ENCODE peak calls at places on chromosomes 1 and 21, in four cellular contexts. A is right lobe of liver, R is upper lobe of right lung, K is lower lobe of right lung. Z is an unnamed sample.

GRCh38 chr1:228353601-228354371 is 52.8 kb downstream of the TRIM11 start:
- DNase-seq in A (peak; percentile 31), K (no peak), R (no peak), Z (no peak)

GRCh38 chr1:199691540-199691939 is 336.0 kb upstream of the NR5A2 start:
- DNase-seq in R (no peak), A (no peak), K (no peak), Z (no peak)

GRCh38 chr21:29217818-29218252 is 80.9 kb upstream of the BACH1 start:
- DNase-seq in A (no peak), R (no peak), K (no peak), Z (no peak)

GRCh38 chr21:34227386-34227852 is 136.4 kb upstream of the KCNE2 start:
- DNase-seq in R (no peak), K (no peak), A (no peak), Z (no peak)

GRCh38 chr1:11571906-11572616 is 82.2 kb downstream of the FBXO2 start:
- DNase-seq in R (no peak), K (no peak), A (no peak), Z (no peak)

GRCh38 chr1:2097386-2098300 is 47.4 kb downstream of the PRKCZ start:
- DNase-seq in K (no peak), R (no peak), A (no peak), Z (peak; percentile 67)

GRCh38 chr1:240352769-240353168 is 259.2 kb downstream of the GREM2 start:
- DNase-seq in K (no peak), R (no peak), A (no peak), Z (no peak)

GRCh38 chr1:228647523-228648444 is 87.5 kb upstream of the RHOU start:
- DNase-seq in K (peak; percentile 49), A (peak; percentile 66), R (peak; percentile 68), Z (peak; percentile 50)

GRCh38 chr1:24874056-24874455 is 56.0 kb downstream of the RUNX3 start:
- DNase-seq in A (no peak), R (no peak), K (peak; percentile 46), Z (no peak)

GRCh38 chr1:180643693-180644092 is 11.9 kb downstream of the XPR1 start:
- DNase-seq in A (no peak), K (no peak), R (no peak), Z (no peak)

DNA sequence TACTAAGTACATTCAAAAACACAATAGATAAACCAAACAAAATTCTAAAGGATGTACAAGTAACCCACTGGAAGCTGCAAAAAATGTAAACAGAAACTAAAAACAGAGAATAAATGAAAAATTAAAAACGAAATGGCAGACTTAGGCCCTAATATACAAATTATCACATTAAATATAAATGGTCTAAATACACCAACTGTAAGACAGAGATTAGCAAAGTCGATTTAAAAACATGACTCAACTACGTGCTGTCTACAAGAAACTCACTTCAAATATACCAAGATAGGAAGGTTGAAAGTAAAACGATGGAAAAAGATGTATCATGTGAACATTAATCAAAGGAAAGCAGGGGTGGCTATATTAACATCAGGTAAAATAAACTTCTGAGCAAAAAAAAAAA is 23.1 kb downstream of the SLC19A1 start:
- DNase-seq in A (no peak), R (no peak), K (no peak), Z (no peak)
- H3K9me3 ChIP-seq in A (no peaks in the 10 kb centered on the region), R (peaks cover 18% of the 10 kb centered on the region), K (peaks cover 34% of the 10 kb centered on the region), Z (peaks cover 41% of the 10 kb centered on the region)

DNA sequence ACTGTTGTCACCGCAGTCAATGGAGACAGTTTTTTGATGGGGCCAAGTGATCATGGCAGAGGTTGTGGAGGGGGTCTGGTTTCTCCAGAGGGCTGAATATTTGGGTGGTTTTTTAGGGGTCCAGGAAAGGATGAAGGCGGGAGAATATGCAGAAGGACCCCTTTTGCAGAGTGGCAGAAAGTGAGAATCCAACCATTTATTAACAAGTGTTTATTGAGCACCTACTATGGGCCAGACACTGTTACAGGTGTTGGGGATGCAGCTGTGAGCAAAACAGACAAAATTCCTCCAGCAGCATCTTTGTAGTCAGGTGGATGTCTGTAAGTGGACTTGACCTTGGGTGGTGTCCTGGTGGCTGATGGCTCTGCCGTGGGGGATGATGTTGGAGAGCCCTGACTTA is 15.4 kb downstream of the PADI1 start:
- DNase-seq in R (no peak), K (no peak), A (no peak), Z (no peak)
- TF ChIP-seq CTCF in R (no peak), K (no peak), A (no peak), Z (no peak)

GRCh38 chr21:21921410-21922232 is 923.4 kb downstream of the NCAM2 start:
- DNase-seq in K (no peak), R (no peak), A (no peak), Z (no peak)
- H3K9me3 ChIP-seq in K (no peaks in the 10 kb centered on the region), R (no peaks in the 10 kb centered on the region), A (no peaks in the 10 kb centered on the region), Z (no peaks in the 10 kb centered on the region)

GRCh38 chr1:13543927-13544556 is 30.2 kb upstream of the LRRC38 start:
- DNase-seq in R (peak; percentile 66), A (no peak), K (peak; percentile 51), Z (peak; percentile 38)
- TF ChIP-seq CTCF in R (peak; percentile 58), A (peak; percentile 25), K (peak; percentile 53), Z (peak; percentile 40)

DNA sequence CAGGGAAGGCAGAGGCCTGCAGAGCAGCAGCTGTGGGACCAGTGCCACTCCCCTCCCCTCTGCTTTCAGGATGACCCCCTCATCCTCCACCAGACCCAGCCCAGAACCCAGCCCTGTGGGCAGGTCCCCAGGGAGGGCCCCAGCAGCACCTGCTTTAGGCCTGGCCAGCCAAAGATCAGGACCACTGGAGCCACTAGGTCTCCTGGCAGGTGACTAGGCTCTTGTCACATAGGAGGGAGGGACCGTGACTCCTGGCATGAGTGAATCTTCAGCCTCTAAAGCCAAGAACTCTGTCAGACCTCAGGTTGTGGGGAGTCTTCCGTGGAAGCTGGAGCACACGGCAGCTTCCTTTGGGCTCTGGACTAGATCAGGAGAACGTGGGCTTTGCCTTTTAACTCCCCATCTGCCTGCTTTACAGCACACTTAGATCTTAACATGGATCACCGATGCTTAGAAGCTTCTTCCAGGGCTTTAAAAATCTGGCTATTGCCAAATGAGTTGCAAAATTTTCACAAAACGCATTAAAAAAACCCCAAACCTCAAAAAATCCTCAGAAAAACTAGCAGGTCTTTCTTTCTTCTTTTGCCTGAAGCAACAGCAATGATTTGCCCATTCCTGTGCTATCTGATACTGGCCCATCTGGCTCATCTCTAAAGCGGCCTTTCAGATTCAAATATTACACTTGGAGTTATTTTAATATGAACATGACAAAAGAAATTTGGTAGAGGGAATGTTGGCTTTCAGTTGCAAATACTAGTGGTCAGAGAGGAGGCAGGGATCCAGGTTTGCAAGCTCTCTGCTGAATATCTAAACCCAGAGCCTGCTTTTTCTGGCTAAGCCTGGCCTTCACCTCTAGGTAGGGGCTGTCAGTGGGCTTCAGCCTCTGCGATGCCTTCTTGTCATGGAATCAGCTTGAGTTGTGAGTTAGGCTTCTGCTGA is 235.2 kb downstream of the SDCCAG8 start:
- DNase-seq in A (no peak), R (no peak), K (no peak), Z (no peak)
- H3K9me3 ChIP-seq in A (no peaks in the 10 kb centered on the region), R (no peaks in the 10 kb centered on the region), K (no peaks in the 10 kb centered on the region), Z (no peaks in the 10 kb centered on the region)

GRCh38 chr1:201229095-201229494 is 38.5 kb downstream of the IGFN1 start:
- DNase-seq in R (peak; percentile 37), A (no peak), K (no peak), Z (no peak)

GRCh38 chr1:201230676-201231075 is 40.1 kb downstream of the IGFN1 start:
- DNase-seq in R (no peak), K (no peak), A (no peak), Z (peak; percentile 6)

GRCh38 chr1:201226859-201227488 is 36.4 kb downstream of the IGFN1 start:
- DNase-seq in R (peak; percentile 16), K (peak; percentile 30), A (no peak), Z (no peak)

GRCh38 chr1:201228011-201228983 is 37.7 kb downstream of the IGFN1 start:
- DNase-seq in R (peak; percentile 48), A (no peak), K (no peak), Z (no peak)

DNA sequence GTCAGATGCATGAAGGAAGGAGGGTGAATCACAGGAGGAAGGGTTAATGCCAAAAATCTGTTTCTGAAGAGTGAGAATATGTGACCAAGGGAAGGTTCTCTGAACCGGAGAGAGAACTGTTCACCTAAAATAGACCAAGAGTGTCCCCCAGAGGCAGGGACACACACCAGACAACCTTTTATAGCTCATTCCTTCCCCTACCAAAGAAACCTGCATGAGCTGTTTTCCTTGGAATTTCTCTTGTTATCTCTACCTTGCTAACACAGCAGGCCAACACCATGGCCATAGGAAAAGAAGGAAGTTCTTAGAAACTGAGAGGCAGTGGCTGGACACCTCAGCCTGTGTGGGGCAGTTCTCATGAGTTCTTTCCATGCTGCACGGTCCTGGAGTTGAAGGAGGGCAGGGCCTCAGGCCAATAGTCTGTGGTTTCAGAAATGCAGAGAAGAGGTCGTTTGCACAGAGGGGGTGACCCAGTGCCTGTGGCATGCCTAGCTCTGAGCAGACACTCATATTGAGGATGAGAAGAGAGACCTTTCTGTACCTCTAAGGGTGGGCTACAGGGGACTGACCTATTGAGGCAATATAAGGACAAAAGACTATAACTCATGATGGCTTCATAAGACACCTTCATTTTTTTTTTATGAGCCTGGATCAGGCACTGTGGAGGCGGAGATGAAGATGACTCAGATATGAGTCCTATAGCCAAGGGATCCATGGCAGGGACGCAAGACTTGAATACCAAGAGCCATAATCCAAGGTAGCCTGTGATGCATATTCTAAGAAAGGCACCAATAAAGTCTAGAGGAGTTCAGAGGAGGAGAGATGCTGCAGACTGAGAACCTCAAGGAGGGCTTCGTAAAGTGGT is 39.4 kb downstream of the IGFN1 start:
- DNase-seq in A (no peak), R (no peak), K (no peak), Z (peak; percentile 7)
- TF ChIP-seq CTCF in A (no peak), R (no peak), K (no peak), Z (no peak)

GRCh38 chr1:247933989-247934388 is 9.3 kb downstream of the OR2AJ1 start:
- DNase-seq in R (no peak), K (no peak), A (no peak), Z (no peak)
- H3K9me3 ChIP-seq in R (no peaks in the 10 kb centered on the region), K (no peaks in the 10 kb centered on the region), A (no peaks in the 10 kb centered on the region), Z (no peaks in the 10 kb centered on the region)

GRCh38 chr1:20701847-20702246 is 16.0 kb downstream of the KIF17 start:
- DNase-seq in R (no peak), A (no peak), K (no peak), Z (no peak)

GRCh38 chr1:20704390-20705301 is 13.2 kb downstream of the KIF17 start:
- DNase-seq in R (no peak), K (no peak), A (no peak), Z (no peak)

GRCh38 chr1:20701446-20701845 is 16.4 kb downstream of the KIF17 start:
- DNase-seq in R (no peak), A (no peak), K (no peak), Z (no peak)

GRCh38 chr1:20702416-20702815 is 15.4 kb downstream of the KIF17 start:
- DNase-seq in R (no peak), A (no peak), K (no peak), Z (no peak)

GRCh38 chr1:20703124-20703756 is 14.6 kb downstream of the KIF17 start:
- DNase-seq in K (no peak), R (no peak), A (no peak), Z (no peak)
- TF ChIP-seq CTCF in K (no peak), R (no peak), A (no peak), Z (no peak)

GRCh38 chr21:39542736-39543135 is 70.0 kb upstream of the B3GALT5 start:
- DNase-seq in A (no peak), R (no peak), K (no peak), Z (no peak)
- H3K9me3 ChIP-seq in A (no peaks in the 10 kb centered on the region), R (no peaks in the 10 kb centered on the region), K (no peaks in the 10 kb centered on the region), Z (peaks cover 11% of the 10 kb centered on the region)